ENCODE peak calls at places on chromosome 22, in ten cellular contexts. J is ovary, F is esophagus muscularis mucosa, L is body of pancreas, B is esophagus squamous epithelium, C is IMR-90, N is Peyer's patch, G is endothelial cell of umbilical vein, Y is right lobe of liver, V is uterus. A is an unnamed sample.
A peak's percentile ranks its signal among the peaks of the same experiment; 100 is the strongest.

GRCh38 chr22:17472886-17473285 is 90.4 kb upstream of the SLC25A18 start:
- DNase-seq in V (no peak), J (no peak), N (no peak), L (no peak), F (no peak), G (no peak), Y (no peak), C (no peak), B (no peak), A (no peak)

GRCh38 chr22:20509344-20510047 is 2.1 kb downstream of the MED15 start:
- DNase-seq in B (no peak), V (peak; percentile 86), L (peak; percentile 69), Y (peak; percentile 59), F (peak; percentile 93), J (peak; percentile 80), G (peak; percentile 91), N (peak; percentile 79), C (peak; percentile 94), A (peak; percentile 83)

GRCh38 chr22:39634530-39635399 is 64.2 kb downstream of the CACNA1I start:
- DNase-seq in B (no peak), F (no peak), G (peak; percentile 74), Y (no peak), N (no peak), L (peak; percentile 29), C (peak; percentile 92), V (no peak), J (no peak), A (no peak)

GRCh38 chr22:33898121-33898520 is 22.2 kb downstream of the LARGE1 start:
- DNase-seq in C (no peak), L (no peak), G (no peak), Y (no peak), V (no peak), F (no peak), J (no peak), N (no peak), B (no peak), A (no peak)

GRCh38 chr22:36029406-36029755 is 757 bp upstream of the RBFOX2 start:
- DNase-seq in B (no peak), F (no peak), V (no peak), C (peak; percentile 38), J (no peak), G (no peak), N (no peak), Y (no peak), L (no peak), A (no peak)

GRCh38 chr22:20530368-20531153 is 23.2 kb downstream of the MED15 start:
- DNase-seq in N (no peak), L (no peak), G (peak; percentile 20), C (peak; percentile 83), F (no peak), B (no peak), J (no peak), Y (no peak), V (no peak), A (no peak)

GRCh38 chr22:30705710-30706651 is 11.3 kb downstream of the OSBP2 start:
- DNase-seq in C (peak; percentile 80), L (peak; percentile 13), B (no peak), N (no peak), J (no peak), Y (no peak), G (no peak), F (no peak), V (no peak), A (no peak)

GRCh38 chr22:36662981-36663380 is 40.6 kb downstream of the CACNG2 start:
- DNase-seq in N (no peak), C (no peak), L (no peak), G (no peak), J (no peak), V (no peak), F (no peak), Y (no peak), B (no peak), A (no peak)

GRCh38 chr22:35518781-35519180 is 21.9 kb upstream of the RASD2 start:
- DNase-seq in F (no peak), J (no peak), B (no peak), L (no peak), C (no peak), V (no peak), N (no peak), G (no peak), Y (no peak), A (no peak)

GRCh38 chr22:21451545-21452520 is 15.4 kb upstream of the TMEM191C start:
- DNase-seq in G (no peak), V (peak; percentile 8), B (no peak), L (no peak), J (peak; percentile 7), N (no peak), F (no peak), Y (peak; percentile 27), C (no peak), A (peak; percentile 40)

GRCh38 chr22:49880281-49880680 is 26.6 kb downstream of the ZBED4 start:
- DNase-seq in C (no peak), J (no peak), G (peak; percentile 86), Y (no peak), B (no peak), N (no peak), L (no peak), F (no peak), V (no peak), A (no peak)

GRCh38 chr22:32509045-32509444 is 34.4 kb downstream of the FBXO7 start:
- DNase-seq in L (no peak), G (no peak), N (no peak), F (no peak), B (no peak), J (no peak), Y (no peak), C (no peak), V (no peak), A (no peak)

GRCh38 chr22:30420401-30421178 is 5.0 kb upstream of the MTFP1 start:
- DNase-seq in N (no peak), B (no peak), L (no peak), F (no peak), J (no peak), C (peak; percentile 90), Y (no peak), V (no peak), G (peak; percentile 92), A (no peak)

GRCh38 chr22:46287873-46288751 is 8.6 kb upstream of the GTSE1 start:
- DNase-seq in B (peak; percentile 36), G (peak; percentile 21), J (no peak), F (no peak), C (no peak), L (peak; percentile 28), N (peak; percentile 78), V (no peak), Y (no peak), A (no peak)
- TF ChIP-seq POLR2A in B (no peak), G (no peak), J (no peak), F (no peak), C (no peak), L (no peak), N (no peak), V (no peak), Y (no peak), A (no peak)

GRCh38 chr22:22888509-22889353 is 1.1 kb downstream of the IGLL5 start:
- DNase-seq in B (no peak), L (no peak), J (no peak), F (no peak), Y (peak; percentile 16), V (no peak), N (no peak), C (no peak), G (no peak), A (peak; percentile 49)

GRCh38 chr22:22890085-22890484 is 2.5 kb downstream of the IGLL5 start:
- DNase-seq in L (no peak), N (no peak), J (no peak), Y (no peak), G (no peak), V (no peak), C (no peak), B (no peak), F (no peak), A (no peak)

GRCh38 chr22:22892096-22893052 is 4.8 kb downstream of the IGLL5 start:
- DNase-seq in F (no peak), Y (peak; percentile 12), C (no peak), N (no peak), J (no peak), B (no peak), V (no peak), G (no peak), L (no peak), A (no peak)

GRCh38 chr22:22893077-22893805 is 5.6 kb downstream of the IGLL5 start:
- DNase-seq in Y (peak; percentile 39), V (no peak), L (no peak), N (no peak), C (no peak), G (no peak), J (no peak), B (no peak), F (no peak), A (peak; percentile 76)

GRCh38 chr22:22891139-22891621 is 3.6 kb downstream of the IGLL5 start:
- DNase-seq in F (no peak), B (no peak), G (no peak), L (no peak), C (no peak), Y (no peak), J (no peak), N (no peak), V (no peak), A (no peak)
- H3K4me3 ChIP-seq in F (no peak overlapping the region), B (no peak overlapping the region), G (no peak overlapping the region), L (no peak overlapping the region), C (no peak overlapping the region), Y (no peak overlapping the region), J (no peak overlapping the region), N (no peak overlapping the region), V (no peak overlapping the region), A (no peak overlapping the region)

GRCh38 chr22:40709752-40710413 is 30.6 kb downstream of the MCHR1 start:
- DNase-seq in Y (no peak), J (peak; percentile 64), N (no peak), L (no peak), V (peak; percentile 66), C (peak; percentile 84), F (no peak), B (no peak), G (no peak), A (no peak)
- TF ChIP-seq POLR2A in Y (no peak), J (peak; percentile 8), N (no peak), L (no peak), V (no peak), C (no peak), F (no peak), B (no peak), G (no peak), A (no peak)

GRCh38 chr22:37696657-37697539 is at the start of gene TRIOBP:
- DNase-seq in G (peak; percentile 96), Y (peak; percentile 76), F (peak; percentile 98), L (peak; percentile 97), J (peak; percentile 90), C (peak; percentile 91), N (peak; percentile 71), B (peak; percentile 40), V (peak; percentile 94), A (peak; percentile 97)

GRCh38 chr22:37701121-37701786 is 4.4 kb downstream of the TRIOBP start:
- DNase-seq in B (no peak), F (no peak), L (no peak), C (peak; percentile 32), V (no peak), J (no peak), N (no peak), G (peak; percentile 20), Y (no peak), A (no peak)

GRCh38 chr22:37692627-37693285 is 4.1 kb upstream of the TRIOBP start:
- DNase-seq in N (no peak), F (no peak), Y (no peak), J (no peak), L (no peak), V (no peak), B (no peak), G (no peak), C (no peak), A (no peak)

DNA sequence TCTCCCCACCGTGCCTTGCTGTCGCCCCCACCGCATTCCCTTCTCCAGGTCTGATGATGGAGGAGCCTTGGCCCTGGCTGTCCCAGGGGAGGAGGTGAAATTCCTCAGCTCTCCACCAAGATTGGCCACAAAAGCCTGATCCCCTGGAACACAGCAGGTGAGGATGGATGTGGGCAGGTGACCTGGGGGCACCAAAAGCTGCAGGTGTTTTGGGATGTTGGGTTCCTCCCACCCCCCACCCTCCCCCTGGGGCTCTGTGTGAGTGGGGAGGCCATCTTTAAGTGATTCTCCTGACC is 640 bp downstream of the TRIOBP start:
- DNase-seq in C (no peak), N (no peak), B (no peak), F (no peak), L (no peak), V (no peak), J (no peak), Y (no peak), G (no peak), A (no peak)
- H3K4me3 ChIP-seq in C (no peak overlapping the region), N (no peak overlapping the region), B (no peak overlapping the region), F (no peak overlapping the region), L (no peak overlapping the region), V (no peak overlapping the region), J (no peak overlapping the region), Y (no peak overlapping the region), G (no peak overlapping the region), A (no peak overlapping the region)

A was measured in suprapubic skin.